ENCODE peak calls at places on chromosome 2, in seven cellular contexts. O is KG1; E is M059J; B is Caki2; K is activated naive CD4-positive, alpha-beta T cell treated with anti-CD3 and anti-CD28 coated beads, Interleukin-2, amount 10 ng/mL, durations not matched to agents 7 days and 5 days; Y is NCI-H1417; P is CD8-positive, alpha-beta T cell. X is an unnamed sample.

GRCh38 chr2:157874997-157875719 is 972 bp downstream of the ACVR1 start:
- DNase-seq in O (no peak), E (peak), B (no peak), K (peak), Y (peak), P (peak), X (no peak)

GRCh38 chr2:43222472-43223146 is 3.8 kb downstream of the ZFP36L2 start:
- DNase-seq in O (no peak), E (no peak), B (no peak), K (peak), Y (no peak), P (no peak), X (no peak)

GRCh38 chr2:222318712-222319575 is 20.1 kb upstream of the PAX3 start:
- DNase-seq in O (no peak), E (peak), B (peak), K (no peak), Y (peak), P (no peak), X (peak)

GRCh38 chr2:105409717-105410116 is 10.9 kb upstream of the FHL2 start:
- DNase-seq in O (no peak), E (peak), B (peak), K (no peak), Y (no peak), P (no peak), X (no peak)

GRCh38 chr2:157903051-157903625 is 27.0 kb upstream of the ACVR1 start:
- DNase-seq in O (no peak), E (no peak), B (no peak), K (no peak), Y (no peak), P (no peak), X (no peak)

GRCh38 chr2:239349448-239350135 is 51.2 kb downstream of the HDAC4 start:
- DNase-seq in O (no peak), E (no peak), B (no peak), K (no peak), Y (no peak), P (no peak), X (no peak)

GRCh38 chr2:12167525-12168317 is 421.3 kb downstream of the LPIN1 start:
- DNase-seq in O (no peak), E (no peak), B (no peak), K (no peak), Y (peak), P (no peak), X (no peak)

GRCh38 chr2:212421571-212422334 is 116.8 kb downstream of the ERBB4 start:
- DNase-seq in O (no peak), E (peak), B (no peak), K (no peak), Y (no peak), P (no peak), X (no peak)